ENCODE peak calls at places on chromosomes 6 and 20, in six cellular contexts. C is stimulated activated effector memory CD8-positive, alpha-beta T cell treated with anti-CD3 and anti-CD28 coated beads, Interleukin-12 subunit alpha, Interleukin-12 subunit beta, amount 100 ng/mL, for 72 hours; K is GM12878; Y is astrocyte; T is GM23248; X is NCI-H69. M is an unnamed sample.

GRCh38 chr20:17680128-17680835 is 1.8 kb downstream of the RRBP1 start:
- DNase-seq in C (no peak), K (no peak), Y (peak), T (peak), X (peak), M (no peak)

GRCh38 chr6:170402318-170403040 is 95.9 kb downstream of the FAM120B start:
- DNase-seq in C (no peak), K (no peak), Y (no peak), T (no peak), X (no peak), M (no peak)

GRCh38 chr6:16741112-16742016 is 19.9 kb downstream of the ATXN1 start:
- DNase-seq in C (no peak), K (no peak), Y (peak), T (peak), X (no peak), M (no peak)

GRCh38 chr6:127971945-127972391 is 71.1 kb upstream of the THEMIS start:
- DNase-seq in C (peak), K (no peak), Y (peak), T (peak), X (no peak), M (peak)

GRCh38 chr20:34578521-34579147 is 20.1 kb downstream of the MAP1LC3A start:
- DNase-seq in C (no peak), K (no peak), Y (no peak), T (no peak), X (no peak), M (no peak)

GRCh38 chr6:167141667-167142432 is 15.9 kb downstream of the GPR31 start:
- DNase-seq in C (peak), K (no peak), Y (no peak), T (peak), X (peak), M (no peak)

GRCh38 chr6:75633045-75633444 is 31.4 kb downstream of the SENP6 start:
- DNase-seq in C (no peak), K (no peak), Y (no peak), T (no peak), X (no peak), M (no peak)

GRCh38 chr6:105474234-105474633 is 71.4 kb upstream of the PREP start:
- DNase-seq in C (no peak), K (no peak), Y (peak), T (peak), X (peak), M (no peak)

GRCh38 chr6:129603731-129604130 is 106.2 kb downstream of the ARHGAP18 start:
- DNase-seq in C (no peak), K (no peak), Y (no peak), T (no peak), X (peak), M (no peak)

GRCh38 chr6:47663462-47664216 is 34.7 kb upstream of the ADGRF4 start:
- DNase-seq in C (no peak), K (no peak), Y (no peak), T (no peak), X (peak), M (no peak)

GRCh38 chr20:62219101-62219991 is 732 bp downstream of the HRH3 start:
- DNase-seq in C (no peak), K (no peak), Y (no peak), T (peak), X (peak), M (no peak)

GRCh38 chr6:109344226-109344625 is 38.0 kb downstream of the CD164 start:
- DNase-seq in C (no peak), K (no peak), Y (no peak), T (no peak), X (no peak), M (no peak)

GRCh38 chr6:31396422-31397152 is 6.8 kb upstream of the MICA start:
- DNase-seq in C (peak), K (no peak), Y (peak), T (peak), X (peak), M (peak)

GRCh38 chr6:126539022-126539421 is 199.1 kb downstream of the CENPW start:
- DNase-seq in C (no peak), K (no peak), Y (peak), T (peak), X (peak), M (no peak)

GRCh38 chr20:59958626-59959025 is 403 bp downstream of the CDH26 start:
- DNase-seq in C (no peak), K (no peak), Y (no peak), T (no peak), X (no peak), M (no peak)

GRCh38 chr6:99425647-99426453 is 742 bp upstream of the PNISR start:
- DNase-seq in C (peak), K (no peak), Y (peak), T (peak), X (peak), M (peak)

GRCh38 chr6:169172435-169172834 is 81.2 kb downstream of the THBS2 start:
- DNase-seq in C (no peak), K (no peak), Y (peak), T (peak), X (no peak), M (no peak)

GRCh38 chr6:125050663-125051318 is 88.6 kb downstream of the RNF217 start:
- DNase-seq in C (no peak), K (no peak), Y (no peak), T (no peak), X (peak), M (peak)

GRCh38 chr6:161233986-161234620 is 39.8 kb downstream of the AGPAT4 start:
- DNase-seq in C (peak), K (no peak), Y (peak), T (peak), X (peak), M (no peak)

GRCh38 chr6:451336-451735 is 59.8 kb downstream of the IRF4 start:
- DNase-seq in C (no peak), K (no peak), Y (no peak), T (no peak), X (no peak), M (no peak)

GRCh38 chr20:50855498-50856474 is 60.9 kb downstream of the BCAS4 start:
- DNase-seq in C (no peak), K (no peak), Y (no peak), T (peak), X (peak), M (peak)

GRCh38 chr6:90319979-90320667 is 23.5 kb upstream of the BACH2 start:
- DNase-seq in C (no peak), K (no peak), Y (no peak), T (no peak), X (no peak), M (no peak)

GRCh38 chr20:35240083-35240913 is 13.8 kb downstream of the MMP24 start:
- DNase-seq in C (no peak), K (no peak), Y (no peak), T (no peak), X (no peak), M (no peak)

GRCh38 chr20:18091624-18092023 is 33.9 kb upstream of the OVOL2 start:
- DNase-seq in C (no peak), K (no peak), Y (no peak), T (no peak), X (no peak), M (no peak)

GRCh38 chr6:113825776-113826175 is 31.4 kb upstream of the MARCKS start:
- DNase-seq in C (no peak), K (no peak), Y (peak), T (peak), X (peak), M (peak)

GRCh38 chr6:37480951-37481597 is 18.6 kb downstream of the CCDC167 start:
- DNase-seq in C (no peak), K (no peak), Y (no peak), T (no peak), X (peak), M (no peak)

GRCh38 chr6:45899683-45899946 is 116.0 kb downstream of the CLIC5 start:
- DNase-seq in C (no peak), K (no peak), Y (no peak), T (no peak), X (no peak), M (no peak)

GRCh38 chr6:39811835-39812345 is 19.7 kb downstream of the DAAM2 start:
- DNase-seq in C (no peak), K (no peak), Y (no peak), T (no peak), X (no peak), M (no peak)

GRCh38 chr20:20594171-20594530 is 118.3 kb downstream of the RALGAPA2 start:
- DNase-seq in C (no peak), K (no peak), Y (peak), T (peak), X (peak), M (no peak)

GRCh38 chr6:134539865-134540323 is 222.0 kb upstream of the SGK1 start:
- DNase-seq in C (no peak), K (no peak), Y (peak), T (no peak), X (no peak), M (no peak)

GRCh38 chr6:129947797-129948196 is 70.6 kb upstream of the L3MBTL3 start:
- DNase-seq in C (no peak), K (no peak), Y (no peak), T (no peak), X (no peak), M (no peak)

GRCh38 chr6:43226192-43226851 is 3.0 kb downstream of the DNPH1 start:
- DNase-seq in C (no peak), K (no peak), Y (no peak), T (no peak), X (no peak), M (no peak)

GRCh38 chr6:137550527-137550926 is 56.3 kb upstream of the OLIG3 start:
- DNase-seq in C (no peak), K (no peak), Y (no peak), T (no peak), X (peak), M (no peak)

GRCh38 chr6:151749341-151749740 is 58.1 kb upstream of the ESR1 start:
- DNase-seq in C (no peak), K (no peak), Y (no peak), T (no peak), X (no peak), M (no peak)

GRCh38 chr6:3276174-3277167 is 17.7 kb downstream of the PSMG4 start:
- DNase-seq in C (no peak), K (no peak), Y (no peak), T (no peak), X (no peak), M (no peak)

GRCh38 chr6:36727491-36728021 is 29.9 kb downstream of the RAB44 start:
- DNase-seq in C (no peak), K (peak), Y (peak), T (peak), X (peak), M (no peak)

GRCh38 chr20:43715044-43715443 is 11.8 kb downstream of the GTSF1L start:
- DNase-seq in C (no peak), K (no peak), Y (no peak), T (no peak), X (no peak), M (no peak)

GRCh38 chr6:164344801-164345291 is 930.3 kb downstream of the QKI start:
- DNase-seq in C (no peak), K (no peak), Y (peak), T (peak), X (no peak), M (no peak)

GRCh38 chr20:50259705-50260479 is 69.3 kb downstream of the CEBPB start:
- DNase-seq in C (no peak), K (no peak), Y (no peak), T (peak), X (peak), M (no peak)

M was measured in LNCaP clone FGC.